ENCODE peak calls at places on chromosomes 2 and 18, in nine cellular contexts. A is CD8-positive, alpha-beta T cell; U is AG10803; P is kidney; I is tibial artery; O is GM10248; Y is mucosa of descending colon; L is A549; R is RWPE1. H is an unnamed sample.

GRCh38 chr2:66173635-66174034 is 261.3 kb upstream of the MEIS1 start:
- DNase-seq in L (no peak), Y (no peak), U (no peak), P (no peak), A (no peak), O (no peak), R (no peak), I (no peak), H (no peak)

GRCh38 chr2:55962910-55963309 is 39.3 kb upstream of the EFEMP1 start:
- DNase-seq in R (no peak), Y (no peak), P (no peak), L (no peak), U (no peak), O (no peak), I (no peak), A (no peak), H (no peak)

GRCh38 chr2:375270-375946 is 87.5 kb upstream of the ALKAL2 start:
- DNase-seq in R (no peak), L (no peak), U (no peak), Y (no peak), O (no peak), P (no peak), A (no peak), I (no peak), H (no peak)

GRCh38 chr2:99819766-99820165 is 322.6 kb downstream of the AFF3 start:
- DNase-seq in O (no peak), I (no peak), A (no peak), L (no peak), P (no peak), R (no peak), Y (no peak), U (no peak), H (no peak)

GRCh38 chr2:237603718-237604362 is 13.3 kb upstream of the RAB17 start:
- DNase-seq in O (peak; percentile 52), I (no peak), P (no peak), L (no peak), Y (peak; percentile 53), U (no peak), A (peak; percentile 65), R (peak; percentile 44), H (no peak)

GRCh38 chr2:190043441-190043840 is 19.1 kb downstream of the MSTN start:
- DNase-seq in L (no peak), Y (no peak), A (no peak), R (no peak), I (no peak), U (peak; percentile 36), O (no peak), P (no peak), H (no peak)

GRCh38 chr18:69400976-69401474 is 337 bp downstream of the DOK6 start:
- DNase-seq in A (no peak), Y (no peak), P (peak; percentile 73), I (no peak), R (no peak), O (peak; percentile 17), L (peak; percentile 2), U (peak; percentile 26), H (no peak)

GRCh38 chr2:236833501-236834186 is 252.0 kb upstream of the COPS8 start:
- DNase-seq in I (no peak), L (no peak), Y (no peak), P (no peak), U (peak; percentile 40), O (no peak), A (no peak), R (peak; percentile 20), H (no peak)

GRCh38 chr2:236568068-236568921 is 1.3 kb upstream of the ACKR3 start:
- DNase-seq in I (peak; percentile 87), U (peak; percentile 23), Y (peak; percentile 38), O (peak; percentile 74), R (no peak), P (peak; percentile 84), A (peak; percentile 69), L (no peak), H (no peak)

GRCh38 chr18:47815486-47816270 is 114.8 kb downstream of the SMAD2 start:
- DNase-seq in A (no peak), U (no peak), O (no peak), R (no peak), I (no peak), L (no peak), P (no peak), Y (no peak), H (no peak)

GRCh38 chr2:81901017-81901416 is 1596.5 kb upstream of the LRRTM1 start:
- DNase-seq in O (no peak), I (no peak), L (no peak), R (peak; percentile 12), Y (no peak), A (no peak), P (no peak), U (no peak), H (no peak)

GRCh38 chr2:75571730-75572430 is 11.1 kb upstream of the EVA1A start:
- DNase-seq in P (no peak), R (no peak), U (no peak), O (no peak), A (no peak), I (no peak), L (no peak), Y (no peak), H (no peak)

GRCh38 chr18:57698571-57699276 is 77.1 kb upstream of the NARS1 start:
- DNase-seq in A (no peak), L (no peak), I (no peak), R (no peak), P (no peak), Y (no peak), U (peak; percentile 71), O (no peak), H (no peak)

GRCh38 chr18:52992041-52992440 is 652.0 kb downstream of the DCC start:
- DNase-seq in P (no peak), U (no peak), O (no peak), I (no peak), R (no peak), A (no peak), Y (peak; percentile 1), L (no peak), H (no peak)

GRCh38 chr2:3488768-3489448 is 30.4 kb downstream of the ADI1 start:
- DNase-seq in I (no peak), L (no peak), U (no peak), Y (peak; percentile 24), R (no peak), A (no peak), P (no peak), O (no peak), H (no peak)

GRCh38 chr2:45287040-45287439 is 277.8 kb upstream of the SIX2 start:
- DNase-seq in A (no peak), R (no peak), U (no peak), O (no peak), L (no peak), I (peak; percentile 12), Y (no peak), P (no peak), H (no peak)
- TF ChIP-seq CTCF in A (no peak), R (no peak), U (no peak), O (no peak), L (no peak), I (no peak), Y (no peak), P (no peak), H (no peak)

DNA sequence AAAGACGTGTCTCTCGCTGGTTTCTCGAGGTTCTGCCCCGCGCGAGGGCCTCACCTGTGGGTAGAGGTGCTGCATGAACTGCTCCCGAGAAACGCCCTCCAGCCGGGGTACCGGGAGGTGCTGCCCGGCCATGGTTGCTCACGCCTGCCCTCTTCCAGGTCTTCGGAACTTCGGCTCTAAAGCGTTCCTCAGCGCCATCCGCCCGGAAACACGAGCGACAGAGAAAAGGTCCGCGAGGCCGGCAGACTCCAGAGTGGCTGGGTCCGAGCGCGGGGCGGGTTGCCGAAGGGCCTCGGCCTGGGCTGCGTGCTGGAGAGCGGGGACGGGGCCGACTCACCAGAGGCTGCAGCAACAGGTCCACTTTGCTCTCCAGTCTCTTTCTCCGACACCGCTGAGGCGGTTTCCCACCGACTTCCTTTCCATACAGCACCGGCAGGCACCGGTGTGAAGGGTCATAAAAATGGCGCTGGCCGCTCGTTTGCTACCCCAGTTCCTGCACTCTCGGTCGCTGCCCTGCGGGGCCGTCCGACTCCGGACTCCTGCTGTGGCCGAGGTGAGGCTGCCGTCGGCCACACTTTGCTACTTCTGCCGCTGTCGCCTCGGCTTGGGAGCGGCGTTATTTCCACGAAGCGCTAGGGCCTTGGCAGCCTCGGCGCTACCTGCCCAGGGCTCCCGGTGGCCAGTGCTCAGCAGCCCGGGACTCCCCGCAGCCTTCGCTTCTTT is at the start of the genes MAIP1 and TYW5:
- DNase-seq in R (peak; percentile 89), O (peak; percentile 87), I (peak; percentile 87), Y (peak; percentile 86), P (peak; percentile 93), L (peak; percentile 92), A (peak; percentile 88), U (peak; percentile 84), H (peak; percentile 51)
- TF ChIP-seq CTCF in R (no peak), O (peak; percentile 17), I (no peak), Y (no peak), P (peak; percentile 21), L (no peak), A (no peak), U (peak; percentile 19), H (peak; percentile 25)

GRCh38 chr2:45857206-45857605 is 205.7 kb downstream of the PRKCE start:
- DNase-seq in R (no peak), P (no peak), Y (no peak), L (no peak), A (no peak), O (no peak), I (no peak), U (no peak), H (no peak)

GRCh38 chr2:45857848-45858520 is 206.5 kb downstream of the PRKCE start:
- DNase-seq in L (no peak), R (no peak), U (no peak), I (no peak), O (no peak), P (no peak), Y (no peak), A (no peak), H (no peak)

GRCh38 chr2:45859682-45860081 is 208.2 kb downstream of the PRKCE start:
- DNase-seq in O (no peak), U (no peak), L (no peak), A (no peak), R (no peak), I (no peak), P (no peak), Y (no peak), H (no peak)

GRCh38 chr2:45862843-45863242 is 211.4 kb downstream of the PRKCE start:
- DNase-seq in L (no peak), O (no peak), Y (no peak), R (no peak), U (no peak), A (no peak), P (no peak), I (no peak), H (no peak)

GRCh38 chr2:45860136-45861106 is 208.9 kb downstream of the PRKCE start:
- DNase-seq in Y (peak; percentile 39), I (no peak), P (peak; percentile 85), R (no peak), O (no peak), U (peak; percentile 65), A (peak; percentile 54), L (no peak), H (peak; percentile 55)
- TF ChIP-seq CTCF in Y (no peak), I (no peak), P (no peak), R (no peak), O (no peak), U (peak; percentile 30), A (no peak), L (no peak), H (peak; percentile 35)

GRCh38 chr18:9792565-9793226 is 84.6 kb downstream of the RAB31 start:
- DNase-seq in Y (peak; percentile 32), P (no peak), A (no peak), O (peak; percentile 31), I (no peak), L (no peak), U (no peak), R (no peak), H (no peak)
- TF ChIP-seq CTCF in Y (peak; percentile 20), P (peak; percentile 33), A (no peak), O (peak; percentile 22), I (no peak), L (peak; percentile 14), U (peak; percentile 33), R (no peak), H (peak; percentile 33)

GRCh38 chr18:41767960-41768359 is 187.1 kb upstream of the PIK3C3 start:
- DNase-seq in P (no peak), U (peak; percentile 29), L (no peak), O (peak; percentile 21), R (peak; percentile 13), A (no peak), Y (peak; percentile 21), I (no peak), H (no peak)
- TF ChIP-seq CTCF in P (peak; percentile 5), U (peak; percentile 26), L (no peak), O (no peak), R (no peak), A (no peak), Y (no peak), I (no peak), H (no peak)